ENCODE peak calls at places on chromosomes 2 and 18, in five cellular contexts. Y is stimulated activated CD4-positive, alpha-beta T cell treated with anti-CD3 and anti-CD28 coated beads, Interleukin-12 subunit alpha, Interleukin-12 subunit beta, amount 100 ng/mL, for 24 hours; X is activated CD4-positive, alpha-beta T cell treated with anti-CD3 and anti-CD28 coated beads, Interleukin-2, amount 10 ng/mL, durations not matched to agents 24 days and 14 days; U is ELR; E is GM13977. Q is an unnamed sample.

GRCh38 chr2:229003256-229003655 is 267.8 kb downstream of the PID1 start:
- DNase-seq in X (no peak), U (no peak), Y (no peak), E (no peak), Q (no peak)

GRCh38 chr2:99953750-99954149 is 188.6 kb downstream of the AFF3 start:
- DNase-seq in X (no peak), E (no peak), Y (no peak), U (no peak), Q (no peak)

GRCh38 chr2:234427081-234428058 is 69.5 kb downstream of the ARL4C start:
- DNase-seq in U (peak; percentile 64), X (peak; percentile 75), E (no peak), Y (no peak), Q (no peak)

GRCh38 chr2:128237081-128237534 is 81.6 kb downstream of the HS6ST1 start:
- DNase-seq in E (no peak), X (no peak), Y (no peak), U (no peak), Q (no peak)

GRCh38 chr2:54801422-54801821 is 78.0 kb downstream of the EML6 start:
- DNase-seq in Y (no peak), U (no peak), X (no peak), E (no peak), Q (no peak)

GRCh38 chr2:74104839-74105238 is 42.9 kb downstream of the BOLA3 start:
- DNase-seq in E (no peak), U (peak; percentile 11), X (no peak), Y (no peak), Q (no peak)

GRCh38 chr2:85728883-85729824 is 24.6 kb upstream of the ATOH8 start:
- DNase-seq in Y (peak; percentile 48), E (peak; percentile 87), X (peak; percentile 93), U (peak; percentile 84), Q (peak; percentile 68)

GRCh38 chr18:79947881-79948610 is 3.4 kb downstream of the SLC66A2 start:
- DNase-seq in Y (no peak), X (no peak), E (no peak), U (no peak), Q (no peak)

GRCh38 chr18:59957957-59958356 is 58.2 kb downstream of the PMAIP1 start:
- DNase-seq in Y (no peak), U (peak; percentile 84), X (no peak), E (no peak), Q (peak; percentile 68)

GRCh38 chr2:37631698-37632097 is 39.7 kb downstream of the CDC42EP3 start:
- DNase-seq in Y (no peak), E (no peak), U (no peak), X (no peak), Q (no peak)

GRCh38 chr2:133574186-133574585 is 5.9 kb upstream of the NCKAP5 start:
- DNase-seq in E (no peak), Y (no peak), X (no peak), U (no peak), Q (no peak)

GRCh38 chr2:286774-287392 is 1.0 kb downstream of the ALKAL2 start:
- DNase-seq in X (peak; percentile 53), Y (no peak), E (no peak), U (no peak), Q (no peak)

GRCh38 chr2:69597105-69597504 is 46.4 kb downstream of the AAK1 start:
- DNase-seq in E (no peak), X (no peak), Y (no peak), U (no peak), Q (no peak)

GRCh38 chr2:1625281-1626001 is 118.9 kb downstream of the PXDN start:
- DNase-seq in Y (no peak), X (no peak), U (peak; percentile 69), E (no peak), Q (peak; percentile 99)

GRCh38 chr2:974054-974453 is 23.4 kb downstream of the SNTG2 start:
- DNase-seq in U (no peak), X (peak; percentile 76), E (no peak), Y (no peak), Q (no peak)

GRCh38 chr2:118539290-118539689 is 308.2 kb downstream of the EN1 start:
- DNase-seq in X (peak; percentile 56), E (no peak), Y (no peak), U (peak; percentile 20), Q (peak; percentile 27)

GRCh38 chr2:217945530-217945929 is 57.3 kb downstream of the TNS1 start:
- DNase-seq in E (no peak), U (no peak), X (no peak), Y (no peak), Q (no peak)

GRCh38 chr2:16664052-16664731 is 1.4 kb downstream of the CYRIA start:
- DNase-seq in U (no peak), X (peak; percentile 66), Y (no peak), E (peak; percentile 47), Q (peak; percentile 36)

GRCh38 chr2:98086491-98087446 is at the start of gene VWA3B:
- DNase-seq in Y (no peak), U (peak; percentile 75), X (peak; percentile 91), E (peak; percentile 90), Q (peak; percentile 72)

GRCh38 chr18:51006948-51007786 is 22.8 kb upstream of the SMAD4 start:
- DNase-seq in U (no peak), Y (no peak), E (no peak), X (no peak), Q (no peak)

GRCh38 chr2:126664234-126664633 is 8.3 kb downstream of the GYPC start:
- DNase-seq in X (peak; percentile 79), Y (no peak), E (peak; percentile 69), U (no peak), Q (no peak)

GRCh38 chr2:217952409-217952808 is 50.4 kb downstream of the TNS1 start:
- DNase-seq in X (no peak), E (no peak), U (no peak), Y (no peak), Q (no peak)